ENCODE peak calls at places on chromosomes 4 and X, in ten cellular contexts. P, T, W, K, U, C, Q, N, I and Y are unnamed samples.

GRCh38 chr4:83369825-83370639 is 35.4 kb upstream of the HPSE start:
- DNase-seq in P (peak; percentile 33), T (peak; percentile 44), W (no peak), K (no peak), U (no peak), C (no peak), Q (no peak), N (no peak), I (no peak), Y (no peak)

GRCh38 chr4:99402765-99403164 is 32.4 kb downstream of the ADH7 start:
- DNase-seq in P (no peak), T (no peak), W (no peak), K (no peak), U (no peak), C (no peak), Q (no peak), N (no peak), I (peak; percentile 38), Y (no peak)

GRCh38 chr4:20474119-20474518 is 222.4 kb downstream of the SLIT2 start:
- DNase-seq in P (peak; percentile 43), T (no peak), W (peak; percentile 61), K (no peak), U (no peak), C (no peak), Q (no peak), N (no peak), I (peak; percentile 56), Y (no peak)

GRCh38 chr4:152168960-152169616 is 366.8 kb downstream of the FBXW7 start:
- DNase-seq in P (no peak), T (no peak), W (no peak), K (no peak), U (no peak), C (no peak), Q (no peak), N (no peak), I (peak; percentile 48), Y (no peak)

GRCh38 chr4:11424000-11424399 is 4.7 kb downstream of the HS3ST1 start:
- DNase-seq in P (peak; percentile 4), T (peak; percentile 39), W (peak; percentile 74), K (no peak), U (peak; percentile 29), C (no peak), Q (no peak), N (no peak), I (peak; percentile 81), Y (no peak)

GRCh38 chr4:101114936-101115372 is 232.4 kb downstream of the PPP3CA start:
- DNase-seq in P (peak; percentile 83), T (peak; percentile 99), W (peak; percentile 68), K (no peak), U (no peak), C (no peak), Q (no peak), N (no peak), I (peak; percentile 69), Y (no peak)

GRCh38 chr4:56530269-56531148 is 24.9 kb downstream of the ARL9 start:
- DNase-seq in P (peak; percentile 64), T (peak; percentile 12), W (peak; percentile 94), K (peak; percentile 88), U (peak; percentile 83), C (peak; percentile 64), Q (peak; percentile 94), N (peak; percentile 82), I (peak; percentile 95), Y (peak; percentile 88)

GRCh38 chr4:39655866-39656265 is 17.2 kb upstream of the SMIM14 start:
- DNase-seq in P (peak; percentile 10), T (peak; percentile 17), W (no peak), K (peak; percentile 53), U (no peak), C (no peak), Q (peak; percentile 42), N (no peak), I (no peak), Y (no peak)

GRCh38 chr4:54322817-54323417 is 93.8 kb downstream of the PDGFRA start:
- DNase-seq in P (peak; percentile 59), T (peak; percentile 68), W (peak; percentile 85), K (peak; percentile 45), U (peak; percentile 69), C (peak; percentile 47), Q (peak; percentile 40), N (no peak), I (peak; percentile 94), Y (peak; percentile 35)

GRCh38 chr4:7306021-7306420 is 113.7 kb downstream of the SORCS2 start:
- DNase-seq in P (no peak), T (no peak), W (no peak), K (no peak), U (no peak), C (no peak), Q (no peak), N (no peak), I (no peak), Y (no peak)

GRCh38 chrX:101462892-101463291 is 22.4 kb upstream of the ARMCX4 start:
- DNase-seq in P (peak; percentile 24), T (peak; percentile 10), W (peak; percentile 3), K (no peak), U (no peak), C (no peak), Q (no peak), N (no peak), I (peak; percentile 52), Y (no peak)

GRCh38 chr4:37392540-37393255 is 148.2 kb downstream of the NWD2 start:
- DNase-seq in P (no peak), T (no peak), W (peak; percentile 5), K (peak; percentile 73), U (peak; percentile 65), C (no peak), Q (peak; percentile 15), N (no peak), I (peak; percentile 17), Y (peak; percentile 22)

GRCh38 chr4:13313856-13314255 is 170.3 kb downstream of the RAB28 start:
- DNase-seq in P (no peak), T (no peak), W (no peak), K (no peak), U (no peak), C (no peak), Q (no peak), N (no peak), I (no peak), Y (no peak)

GRCh38 chr4:99186029-99186428 is 33.0 kb downstream of the ADH6 start:
- DNase-seq in P (no peak), T (no peak), W (no peak), K (no peak), U (no peak), C (no peak), Q (no peak), N (no peak), I (no peak), Y (no peak)

GRCh38 chr4:70940134-70940533 is 38.0 kb downstream of the MOB1B start:
- DNase-seq in P (no peak), T (no peak), W (no peak), K (no peak), U (no peak), C (no peak), Q (no peak), N (no peak), I (peak; percentile 57), Y (no peak)

GRCh38 chr4:41060352-41061318 is 153.7 kb downstream of the APBB2 start:
- DNase-seq in P (no peak), T (no peak), W (no peak), K (peak; percentile 39), U (no peak), C (no peak), Q (peak; percentile 70), N (no peak), I (no peak), Y (no peak)

GRCh38 chr4:54746228-54746627 is 88.5 kb downstream of the KIT start:
- DNase-seq in P (no peak), T (no peak), W (no peak), K (no peak), U (no peak), C (no peak), Q (no peak), N (no peak), I (no peak), Y (no peak)

GRCh38 chr4:81429031-81429430 is 42.7 kb downstream of the RASGEF1B start:
- DNase-seq in P (no peak), T (no peak), W (no peak), K (no peak), U (no peak), C (no peak), Q (no peak), N (no peak), I (no peak), Y (no peak)
- H3K36me3 ChIP-seq in P (peaks cover 3% of the 10 kb centered on the region), T (no peaks in the 10 kb centered on the region), W (no peaks in the 10 kb centered on the region), K (peaks cover 49% of the 10 kb centered on the region), U (peaks cover 62% of the 10 kb centered on the region), C (peaks cover 11% of the 10 kb centered on the region), Q (no peaks in the 10 kb centered on the region), N (peaks cover 41% of the 10 kb centered on the region), I (no peaks in the 10 kb centered on the region), Y (peaks cover 76% of the 10 kb centered on the region)

GRCh38 chr4:179196511-179196910 is 1754.3 kb upstream of the AGA start:
- DNase-seq in P (peak; percentile 56), T (no peak), W (peak; percentile 18), K (no peak), U (no peak), C (no peak), Q (no peak), N (no peak), I (peak; percentile 34), Y (no peak)

GRCh38 chr4:179200681-179201080 is 1758.4 kb upstream of the AGA start:
- DNase-seq in P (no peak), T (no peak), W (no peak), K (no peak), U (no peak), C (no peak), Q (no peak), N (no peak), I (no peak), Y (no peak)

GRCh38 chr4:179195887-179196286 is 1753.7 kb upstream of the AGA start:
- DNase-seq in P (no peak), T (no peak), W (no peak), K (no peak), U (no peak), C (no peak), Q (no peak), N (no peak), I (no peak), Y (no peak)
- TF ChIP-seq CTCF in P (no peak), T (no peak), W (no peak), K (no peak), U (no peak), C (no peak), Q (no peak), N (no peak), I (no peak), Y (no peak)

GRCh38 chrX:137549846-137550534 is 15.9 kb upstream of the ZIC3 start:
- DNase-seq in P (no peak), T (no peak), W (peak; percentile 77), K (no peak), U (no peak), C (no peak), Q (no peak), N (no peak), I (peak; percentile 66), Y (no peak)
- H3K4me3 ChIP-seq in P (no peak overlapping the region), T (no peak overlapping the region), W (peak overlapping the region; percentile 47), K (no peak overlapping the region), U (no peak overlapping the region), C (no peak overlapping the region), Q (no peak overlapping the region), N (no peak overlapping the region), I (peak overlapping the region; percentile 58), Y (peak overlapping the region; percentile 6)

DNA sequence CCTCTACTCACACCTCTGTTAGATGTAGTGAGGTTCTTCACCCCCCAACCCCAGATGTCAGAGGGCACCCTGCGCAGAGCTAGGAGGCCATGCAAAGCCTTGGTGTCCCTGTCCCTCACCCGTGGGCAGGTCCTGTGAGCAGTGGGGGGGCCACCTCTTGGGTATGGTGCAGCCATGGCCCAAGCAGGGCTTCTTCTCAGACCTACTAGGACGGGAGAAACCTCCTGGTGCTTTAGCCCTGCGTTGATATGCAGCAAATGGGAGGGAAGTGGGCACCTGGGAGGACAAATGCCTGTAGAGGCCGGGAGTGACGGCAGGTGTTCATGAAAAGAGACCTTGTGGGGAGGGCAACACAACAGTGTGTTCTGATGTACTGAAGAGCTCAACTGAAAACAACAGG is 38.5 kb upstream of the MSANTD1 start:
- DNase-seq in P (no peak), T (no peak), W (no peak), K (peak; percentile 16), U (no peak), C (no peak), Q (no peak), N (no peak), I (no peak), Y (no peak)
- H3K36me3 ChIP-seq in P (peaks cover 53% of the 10 kb centered on the region), T (peaks cover 29% of the 10 kb centered on the region), W (peaks cover 9% of the 10 kb centered on the region), K (peaks cover 83% of the 10 kb centered on the region), U (peaks cover 98% of the 10 kb centered on the region), C (peaks cover 53% of the 10 kb centered on the region), Q (no peaks in the 10 kb centered on the region), N (peaks cover 85% of the 10 kb centered on the region), I (peaks cover 50% of the 10 kb centered on the region), Y (peaks cover 95% of the 10 kb centered on the region)